ENCODE peak calls at places on chromosomes 16 and 17, in nine cellular contexts. One of them, this sample, is unnamed.
A peak's percentile ranks its signal among the peaks of the same experiment; 100 is the strongest.

GRCh38 chr17:4881761-4882555 is 17.4 kb upstream of the C17orf107 start:
- DNase-seq in trophoblast cell: peak; percentile 67
- DNase-seq in CD4-positive, alpha-beta T cell: peak; percentile 71
- DNase-seq in CD4-positive, CD25-positive, alpha-beta regulatory T cell: peak; percentile 36
- DNase-seq in A549: peak; percentile 71
- DNase-seq in T-helper 2 cell: peak; percentile 30
- DNase-seq in AG20443: peak; percentile 70
- DNase-seq in RKO: no peak
- DNase-seq in AG10803: no peak
- DNase-seq in this sample: peak; percentile 77

GRCh38 chr16:75070055-75070841 is 46.3 kb downstream of the LDHD start:
- DNase-seq in A549: no peak
- DNase-seq in trophoblast cell: peak; percentile 65
- DNase-seq in RKO: no peak
- DNase-seq in AG20443: peak; percentile 39
- DNase-seq in CD4-positive, alpha-beta T cell: no peak
- DNase-seq in CD4-positive, CD25-positive, alpha-beta regulatory T cell: no peak
- DNase-seq in AG10803: peak; percentile 27
- DNase-seq in T-helper 2 cell: no peak
- DNase-seq in this sample: peak; percentile 84

GRCh38 chr17:78390241-78391050 is 12.0 kb downstream of the PGS1 start:
- DNase-seq in A549: peak; percentile 59
- DNase-seq in RKO: peak; percentile 55
- DNase-seq in AG10803: peak; percentile 99
- DNase-seq in CD4-positive, alpha-beta T cell: no peak
- DNase-seq in T-helper 2 cell: no peak
- DNase-seq in AG20443: peak; percentile 88
- DNase-seq in trophoblast cell: no peak
- DNase-seq in CD4-positive, CD25-positive, alpha-beta regulatory T cell: no peak
- DNase-seq in this sample: peak; percentile 27

GRCh38 chr16:75854117-75854516 is 127.8 kb upstream of the CPHXL start:
- DNase-seq in T-helper 2 cell: no peak
- DNase-seq in CD4-positive, CD25-positive, alpha-beta regulatory T cell: no peak
- DNase-seq in AG20443: no peak
- DNase-seq in RKO: no peak
- DNase-seq in CD4-positive, alpha-beta T cell: no peak
- DNase-seq in AG10803: no peak
- DNase-seq in trophoblast cell: no peak
- DNase-seq in A549: no peak
- DNase-seq in this sample: no peak

GRCh38 chr17:27264068-27264812 is 29.7 kb upstream of the WSB1 start:
- DNase-seq in AG20443: no peak
- DNase-seq in CD4-positive, CD25-positive, alpha-beta regulatory T cell: no peak
- DNase-seq in T-helper 2 cell: no peak
- DNase-seq in A549: no peak
- DNase-seq in AG10803: no peak
- DNase-seq in trophoblast cell: no peak
- DNase-seq in RKO: no peak
- DNase-seq in CD4-positive, alpha-beta T cell: no peak
- DNase-seq in this sample: no peak

GRCh38 chr17:45841883-45842525 is 2.7 kb upstream of the SPPL2C start:
- DNase-seq in T-helper 2 cell: no peak
- DNase-seq in CD4-positive, alpha-beta T cell: no peak
- DNase-seq in CD4-positive, CD25-positive, alpha-beta regulatory T cell: no peak
- DNase-seq in AG10803: peak; percentile 6
- DNase-seq in AG20443: no peak
- DNase-seq in trophoblast cell: no peak
- DNase-seq in RKO: peak; percentile 7
- DNase-seq in A549: no peak
- DNase-seq in this sample: no peak

GRCh38 chr17:63274156-63274555 is 171.9 kb downstream of the CYB561 start:
- DNase-seq in CD4-positive, CD25-positive, alpha-beta regulatory T cell: no peak
- DNase-seq in AG20443: peak; percentile 37
- DNase-seq in AG10803: peak; percentile 60
- DNase-seq in CD4-positive, alpha-beta T cell: no peak
- DNase-seq in trophoblast cell: no peak
- DNase-seq in A549: no peak
- DNase-seq in T-helper 2 cell: no peak
- DNase-seq in RKO: no peak
- DNase-seq in this sample: peak; percentile 53

GRCh38 chr16:31080035-31080629 is 5.9 kb downstream of the ZNF646 start:
- DNase-seq in CD4-positive, CD25-positive, alpha-beta regulatory T cell: no peak
- DNase-seq in T-helper 2 cell: no peak
- DNase-seq in AG10803: no peak
- DNase-seq in A549: no peak
- DNase-seq in trophoblast cell: no peak
- DNase-seq in AG20443: no peak
- DNase-seq in RKO: no peak
- DNase-seq in CD4-positive, alpha-beta T cell: no peak
- DNase-seq in this sample: no peak

GRCh38 chr16:23959801-23960072 is 124.0 kb downstream of the PRKCB start:
- DNase-seq in AG10803: no peak
- DNase-seq in A549: no peak
- DNase-seq in AG20443: no peak
- DNase-seq in CD4-positive, alpha-beta T cell: no peak
- DNase-seq in CD4-positive, CD25-positive, alpha-beta regulatory T cell: no peak
- DNase-seq in RKO: no peak
- DNase-seq in trophoblast cell: no peak
- DNase-seq in T-helper 2 cell: no peak
- DNase-seq in this sample: no peak

GRCh38 chr17:39235555-39236221 is 9.9 kb upstream of the STAC2 start:
- DNase-seq in A549: peak; percentile 92
- DNase-seq in AG10803: peak; percentile 45
- DNase-seq in AG20443: peak; percentile 73
- DNase-seq in trophoblast cell: peak; percentile 11
- DNase-seq in RKO: peak; percentile 78
- DNase-seq in CD4-positive, CD25-positive, alpha-beta regulatory T cell: peak; percentile 23
- DNase-seq in T-helper 2 cell: peak; percentile 41
- DNase-seq in CD4-positive, alpha-beta T cell: peak; percentile 37
- DNase-seq in this sample: no peak

GRCh38 chr17:57852041-57852954 is 2.5 kb upstream of the MRPS23 start:
- DNase-seq in RKO: no peak
- DNase-seq in A549: no peak
- DNase-seq in CD4-positive, alpha-beta T cell: no peak
- DNase-seq in AG10803: no peak
- DNase-seq in CD4-positive, CD25-positive, alpha-beta regulatory T cell: no peak
- DNase-seq in T-helper 2 cell: no peak
- DNase-seq in trophoblast cell: no peak
- DNase-seq in AG20443: no peak
- DNase-seq in this sample: no peak

GRCh38 chr17:75032896-75033294 is 13.9 kb downstream of the ATP5PD start:
- DNase-seq in CD4-positive, alpha-beta T cell: no peak
- DNase-seq in AG20443: no peak
- DNase-seq in trophoblast cell: no peak
- DNase-seq in RKO: peak; percentile 51
- DNase-seq in CD4-positive, CD25-positive, alpha-beta regulatory T cell: no peak
- DNase-seq in T-helper 2 cell: no peak
- DNase-seq in AG10803: no peak
- DNase-seq in A549: peak; percentile 52
- DNase-seq in this sample: no peak

GRCh38 chr17:44417553-44417952 is 28.1 kb upstream of the ITGA2B start:
- DNase-seq in RKO: peak; percentile 25
- DNase-seq in AG20443: peak; percentile 30
- DNase-seq in AG10803: peak; percentile 78
- DNase-seq in CD4-positive, CD25-positive, alpha-beta regulatory T cell: no peak
- DNase-seq in CD4-positive, alpha-beta T cell: no peak
- DNase-seq in trophoblast cell: peak; percentile 5
- DNase-seq in T-helper 2 cell: no peak
- DNase-seq in A549: no peak
- DNase-seq in this sample: no peak

GRCh38 chr16:53183442-53183841 is 128.7 kb downstream of the CHD9 start:
- DNase-seq in CD4-positive, alpha-beta T cell: no peak
- DNase-seq in CD4-positive, CD25-positive, alpha-beta regulatory T cell: no peak
- DNase-seq in trophoblast cell: no peak
- DNase-seq in T-helper 2 cell: no peak
- DNase-seq in A549: no peak
- DNase-seq in AG10803: no peak
- DNase-seq in RKO: no peak
- DNase-seq in AG20443: no peak
- DNase-seq in this sample: no peak

GRCh38 chr17:17757391-17757791 is 76.1 kb downstream of the RAI1 start:
- DNase-seq in AG10803: no peak
- DNase-seq in trophoblast cell: no peak
- DNase-seq in A549: no peak
- DNase-seq in T-helper 2 cell: no peak
- DNase-seq in AG20443: no peak
- DNase-seq in RKO: no peak
- DNase-seq in CD4-positive, alpha-beta T cell: peak; percentile 39
- DNase-seq in CD4-positive, CD25-positive, alpha-beta regulatory T cell: no peak
- DNase-seq in this sample: no peak